ENCODE peak calls at places on chromosomes 16 and 17, in five cellular contexts. U is fibroblast of the conjunctiva; F is ovary; I is activated CD8-positive, alpha-beta T cell treated with anti-CD3 and anti-CD28 coated beads for 36 hours; Y is amniotic stem cell. N is an unnamed sample.

GRCh38 chr16:49608801-49609200 is 235.2 kb downstream of the C16orf78 start:
- DNase-seq in U (peak), F (peak), I (no peak), Y (no peak), N (peak)

GRCh38 chr17:35616506-35616905 is 29.4 kb downstream of the AP2B1 start:
- DNase-seq in U (no peak), F (no peak), I (no peak), Y (no peak), N (no peak)

GRCh38 chr17:65668211-65668610 is 106.8 kb upstream of the AXIN2 start:
- DNase-seq in U (no peak), F (no peak), I (no peak), Y (no peak), N (no peak)

GRCh38 chr16:48901712-48902374 is 291.9 kb upstream of the N4BP1 start:
- DNase-seq in U (no peak), F (no peak), I (no peak), Y (no peak), N (no peak)

GRCh38 chr17:52106638-52107261 is 51.8 kb downstream of the CA10 start:
- DNase-seq in U (peak), F (peak), I (peak), Y (no peak), N (peak)

GRCh38 chr16:55922662-55923061 is 47.5 kb upstream of the CES5A start:
- DNase-seq in U (no peak), F (no peak), I (no peak), Y (no peak), N (no peak)

GRCh38 chr16:11636172-11636721 is 32.0 kb upstream of the SNN start:
- DNase-seq in U (no peak), F (no peak), I (no peak), Y (no peak), N (no peak)

GRCh38 chr17:7589204-7589868 is 558 bp downstream of the SOX15 start:
- DNase-seq in U (peak), F (peak), I (peak), Y (peak), N (peak)

GRCh38 chr16:66619036-66619435 is 14.5 kb downstream of the CMTM3 start:
- DNase-seq in U (no peak), F (no peak), I (no peak), Y (no peak), N (peak)

GRCh38 chr17:60106377-60107059 is 27.8 kb upstream of the HEATR6 start:
- DNase-seq in U (no peak), F (no peak), I (no peak), Y (no peak), N (no peak)

GRCh38 chr17:80513892-80514291 is 30.7 kb upstream of the RPTOR start:
- DNase-seq in U (peak), F (no peak), I (no peak), Y (peak), N (peak)

GRCh38 chr17:5241861-5242671 is 7.4 kb upstream of the SCIMP start:
- DNase-seq in U (no peak), F (no peak), I (peak), Y (no peak), N (no peak)

GRCh38 chr16:66930189-66930588 is 4.0 kb downstream of the CIAO2B start:
- DNase-seq in U (no peak), F (no peak), I (no peak), Y (no peak), N (no peak)

GRCh38 chr16:71358464-71359031 is at the start of gene CALB2:
- DNase-seq in U (peak), F (peak), I (peak), Y (peak), N (peak)

GRCh38 chr16:55274391-55274790 is 49.6 kb upstream of the IRX6 start:
- DNase-seq in U (no peak), F (no peak), I (no peak), Y (no peak), N (no peak)

GRCh38 chr17:69944406-69944805 is 130.6 kb upstream of the KCNJ16 start:
- DNase-seq in U (no peak), F (no peak), I (no peak), Y (no peak), N (no peak)

GRCh38 chr17:5583426-5584382 is 605 bp downstream of the NLRP1 start:
- DNase-seq in U (no peak), F (peak), I (peak), Y (no peak), N (peak)

GRCh38 chr17:76753061-76753961 is 15.4 kb downstream of the MFSD11 start:
- DNase-seq in U (no peak), F (no peak), I (no peak), Y (no peak), N (no peak)

GRCh38 chr17:7988750-7989178 is 13.7 kb upstream of the GUCY2D start:
- DNase-seq in U (peak), F (no peak), I (peak), Y (peak), N (peak)

GRCh38 chr17:78137392-78138203 is 7.0 kb downstream of the TMC8 start:
- DNase-seq in U (no peak), F (peak), I (peak), Y (no peak), N (no peak)

GRCh38 chr16:65740716-65741115 is 618.9 kb upstream of the CDH11 start:
- DNase-seq in U (no peak), F (no peak), I (no peak), Y (no peak), N (no peak)

GRCh38 chr17:81317992-81318391 is 22.9 kb upstream of the SLC38A10 start:
- DNase-seq in U (no peak), F (no peak), I (no peak), Y (no peak), N (no peak)

GRCh38 chr17:18185391-18185790 is 1.8 kb downstream of the ALKBH5 start:
- DNase-seq in U (no peak), F (no peak), I (no peak), Y (peak), N (no peak)